ENCODE peak calls at places on chromosomes 1 and 21, in six cellular contexts. D is NCI-H2029; W is stimulated activated CD8-positive, alpha-beta memory T cell treated with anti-CD3 and anti-CD28 coated beads, Interleukin-15, amount 100 ng/mL, for 1 hour; Q is HS-27A; S is NB4; M is MCF 10A. H is an unnamed sample.
A peak's percentile ranks its signal among the peaks of the same experiment; 100 is the strongest.

GRCh38 chr1:31571340-31572295 is 4.7 kb upstream of the TINAGL1 start:
- DNase-seq in S (peak; percentile 23), D (no peak), M (no peak), W (no peak), Q (no peak), H (no peak)

GRCh38 chr1:180291004-180291403 is 60.9 kb downstream of the LHX4 start:
- DNase-seq in W (no peak), Q (no peak), S (no peak), D (no peak), M (peak; percentile 55), H (peak; percentile 23)

GRCh38 chr1:20654104-20654690 is 7.0 kb downstream of the DDOST start:
- DNase-seq in D (no peak), Q (no peak), W (no peak), M (no peak), S (no peak), H (no peak)

GRCh38 chr21:44433791-44434567 is 21.3 kb upstream of the LRRC3 start:
- DNase-seq in W (no peak), S (no peak), Q (no peak), M (no peak), D (no peak), H (no peak)

GRCh38 chr1:8122160-8122476 is 96.0 kb upstream of the ERRFI1 start:
- DNase-seq in Q (no peak), M (no peak), S (no peak), W (no peak), D (no peak), H (no peak)

GRCh38 chr1:151834239-151834638 is 2.6 kb upstream of the RORC start:
- DNase-seq in Q (no peak), W (no peak), D (no peak), S (no peak), M (no peak), H (no peak)

GRCh38 chr1:71074681-71075080 is 6.2 kb downstream of the ZRANB2 start:
- DNase-seq in Q (no peak), W (no peak), S (no peak), M (no peak), D (no peak), H (no peak)

GRCh38 chr1:65309317-65310077 is at the start of gene DNAJC6:
- DNase-seq in S (no peak), W (no peak), Q (peak; percentile 36), D (peak; percentile 90), M (peak; percentile 69), H (peak; percentile 28)

GRCh38 chr21:27220416-27220815 is 253.5 kb upstream of the ADAMTS5 start:
- DNase-seq in Q (no peak), M (no peak), W (no peak), S (no peak), D (no peak), H (no peak)

GRCh38 chr1:51818487-51818886 is 60.0 kb downstream of the NRDC start:
- DNase-seq in M (no peak), S (no peak), W (no peak), Q (no peak), D (no peak), H (no peak)

GRCh38 chr1:143699115-143699514 is 272.7 kb downstream of the FAM72C start:
- DNase-seq in D (no peak), Q (no peak), M (no peak), S (no peak), W (no peak), H (no peak)

GRCh38 chr21:29250642-29251041 is 48.1 kb upstream of the BACH1 start:
- DNase-seq in D (no peak), Q (no peak), W (no peak), S (no peak), M (no peak), H (no peak)

GRCh38 chr1:184716158-184716557 is 38.5 kb downstream of the EDEM3 start:
- DNase-seq in S (no peak), Q (no peak), D (no peak), W (no peak), M (no peak), H (no peak)

GRCh38 chr1:147892216-147892615 is 10.4 kb upstream of the GJA8 start:
- DNase-seq in D (no peak), W (no peak), Q (no peak), M (peak; percentile 27), S (peak; percentile 21), H (no peak)

GRCh38 chr1:247415423-247416361 is at the start of gene NLRP3:
- DNase-seq in W (no peak), D (no peak), M (peak; percentile 55), Q (peak; percentile 1), S (peak; percentile 92), H (no peak)

GRCh38 chr1:6859415-6860343 is 74.4 kb downstream of the CAMTA1 start:
- DNase-seq in M (peak; percentile 94), Q (peak; percentile 98), S (no peak), W (no peak), D (peak; percentile 5), H (peak; percentile 80)

GRCh38 chr21:17454315-17455027 is 58.4 kb upstream of the CXADR start:
- DNase-seq in D (no peak), Q (peak; percentile 86), W (no peak), S (peak; percentile 71), M (peak; percentile 85), H (peak; percentile 55)

GRCh38 chr21:42463861-42464515 is 32.0 kb downstream of the RSPH1 start:
- DNase-seq in D (no peak), Q (peak; percentile 9), S (peak; percentile 74), W (peak; percentile 27), M (peak; percentile 81), H (no peak)

GRCh38 chr1:35557118-35557610 is at the start of gene KIAA0319L:
- DNase-seq in M (peak; percentile 88), Q (no peak), W (no peak), S (no peak), D (peak; percentile 62), H (no peak)

H was measured in smooth muscle cell of the brain vasculature.